ENCODE peak calls at places on chromosomes 12 and 14, in nine cellular contexts. I is CD8-positive, alpha-beta memory T cell; X is COR-L47; E is GM12865; R is AG09309; G is naive B cell; Y is NCI-H2081; Q is EH; M is activated effector memory CD4-positive, alpha-beta T cell treated with anti-CD3 and anti-CD28 coated beads, Interleukin-2, amount 50 U/mL, for 16 hours. S is an unnamed sample.

GRCh38 chr12:90729741-90730140 is 225.2 kb downstream of the CCER1 start:
- DNase-seq in I (no peak), X (no peak), E (no peak), R (no peak), G (no peak), Y (no peak), Q (no peak), M (no peak), S (no peak)

GRCh38 chr12:27101290-27101689 is 18.9 kb upstream of the C12orf71 start:
- DNase-seq in I (no peak), X (no peak), E (no peak), R (no peak), G (no peak), Y (no peak), Q (no peak), M (no peak), S (no peak)

GRCh38 chr14:105863296-105864108 is 337.1 kb downstream of the TMEM121 start:
- DNase-seq in I (no peak), X (no peak), E (peak), R (no peak), G (no peak), Y (no peak), Q (no peak), M (peak), S (no peak)

GRCh38 chr12:103529306-103529705 is 33.5 kb upstream of the C12orf42 start:
- DNase-seq in I (no peak), X (no peak), E (no peak), R (no peak), G (no peak), Y (no peak), Q (no peak), M (no peak), S (no peak)

GRCh38 chr12:87157791-87158190 is 871.4 kb downstream of the C12orf50 start:
- DNase-seq in I (no peak), X (no peak), E (no peak), R (peak), G (no peak), Y (no peak), Q (peak), M (no peak), S (no peak)

GRCh38 chr14:24984846-24985589 is 64.9 kb downstream of the STXBP6 start:
- DNase-seq in I (no peak), X (peak), E (no peak), R (no peak), G (no peak), Y (peak), Q (peak), M (no peak), S (no peak)

GRCh38 chr14:68181395-68182326 is 362.1 kb downstream of the RAD51B start:
- DNase-seq in I (no peak), X (no peak), E (peak), R (no peak), G (no peak), Y (no peak), Q (peak), M (no peak), S (no peak)

GRCh38 chr14:22448035-22448904 is 140.8 kb downstream of the DAD1 start:
- DNase-seq in I (no peak), X (no peak), E (peak), R (no peak), G (no peak), Y (no peak), Q (no peak), M (no peak), S (no peak)

S was measured in activated B cell treated with CpG ODN at 0.5 μM for 24 hours.